ENCODE peak calls at places on chromosomes 12 and 14, in four cellular contexts. I is fibroblast of pulmonary artery, B is prostate gland, Q is transverse colon. H is an unnamed sample.

GRCh38 chr12:38384816-38385491 is 68.4 kb downstream of the ALG10B start:
- DNase-seq in Q (no peak), B (no peak), I (no peak), H (no peak)

GRCh38 chr14:96221841-96222240 is 17.2 kb downstream of the BDKRB2 start:
- DNase-seq in B (no peak), Q (no peak), I (no peak), H (no peak)

GRCh38 chr12:94187351-94187750 is 39.0 kb downstream of the PLXNC1 start:
- DNase-seq in B (no peak), I (no peak), Q (no peak), H (no peak)

GRCh38 chr14:52333823-52334657 is 19.9 kb downstream of the PTGER2 start:
- DNase-seq in B (no peak), Q (no peak), I (peak), H (no peak)

GRCh38 chr12:14364583-14365271 is 755 bp upstream of the ATF7IP start:
- DNase-seq in B (no peak), Q (no peak), I (peak), H (no peak)

GRCh38 chr14:105021656-105022275 is 883 bp upstream of the CDCA4 start:
- DNase-seq in I (peak), B (no peak), Q (peak), H (no peak)

GRCh38 chr12:116346751-116347150 is 69.3 kb upstream of the MED13L start:
- DNase-seq in I (peak), B (no peak), Q (no peak), H (no peak)

GRCh38 chr12:122203968-122204828 is 689 bp downstream of the B3GNT4 start:
- DNase-seq in Q (no peak), B (no peak), I (no peak), H (no peak)

GRCh38 chr14:23537351-23538048 is 14.1 kb downstream of the ZFHX2 start:
- DNase-seq in B (no peak), Q (no peak), I (no peak), H (no peak)

GRCh38 chr12:109952873-109953272 is 43.3 kb downstream of the GIT2 start:
- DNase-seq in I (no peak), Q (no peak), B (no peak), H (no peak)

GRCh38 chr12:58583541-58583940 is 336.8 kb downstream of the LRIG3 start:
- DNase-seq in Q (no peak), I (no peak), B (no peak), H (no peak)

GRCh38 chr12:76627346-76628135 is 68.0 kb upstream of the OSBPL8 start:
- DNase-seq in B (no peak), I (no peak), Q (no peak), H (no peak)

GRCh38 chr12:24034160-24034559 is 84.7 kb upstream of the SOX5 start:
- DNase-seq in I (no peak), Q (no peak), B (no peak), H (no peak)

GRCh38 chr14:65486856-65487255 is 74.3 kb downstream of the FUT8 start:
- DNase-seq in I (no peak), B (no peak), Q (no peak), H (no peak)

GRCh38 chr12:89988156-89988555 is 279.5 kb upstream of the ATP2B1 start:
- DNase-seq in B (no peak), Q (no peak), I (no peak), H (no peak)

GRCh38 chr12:130076126-130076525 is 86.1 kb upstream of the FZD10 start:
- DNase-seq in I (no peak), B (no peak), Q (no peak), H (no peak)

GRCh38 chr14:69692542-69693053 is 74.3 kb upstream of the SRSF5 start:
- DNase-seq in I (no peak), B (no peak), Q (no peak), H (no peak)

GRCh38 chr12:114665411-114666181 is 18.4 kb downstream of the TBX3 start:
- DNase-seq in I (no peak), B (no peak), Q (no peak), H (no peak)

GRCh38 chr12:86675197-86675596 is 419.0 kb upstream of the MGAT4C start:
- DNase-seq in Q (no peak), I (no peak), B (no peak), H (no peak)

GRCh38 chr12:53268637-53269562 is 801 bp downstream of the ESPL1 start:
- DNase-seq in B (no peak), I (no peak), Q (no peak), H (no peak)

GRCh38 chr14:93013368-93013719 is 90.4 kb downstream of the CHGA start:
- DNase-seq in I (peak), Q (no peak), B (no peak), H (no peak)

GRCh38 chr12:48973531-48973930 is 2.0 kb upstream of the WNT10B start:
- DNase-seq in I (no peak), Q (no peak), B (no peak), H (no peak)

GRCh38 chr12:18629916-18630315 is 107.9 kb downstream of the PLCZ1 start:
- DNase-seq in Q (no peak), I (no peak), B (no peak), H (no peak)

GRCh38 chr14:93079865-93080403 is 35.8 kb downstream of the ITPK1 start:
- DNase-seq in B (no peak), I (no peak), Q (no peak), H (no peak)

GRCh38 chr12:47509398-47509851 is 196.4 kb downstream of the RPAP3 start:
- DNase-seq in I (peak), Q (no peak), B (no peak), H (no peak)

GRCh38 chr12:94650143-94651056 is at the start of gene TMCC3:
- DNase-seq in I (peak), Q (peak), B (peak), H (no peak)

GRCh38 chr12:112018571-112019237 is 5.5 kb downstream of the ERP29 start:
- DNase-seq in Q (no peak), B (no peak), I (peak), H (no peak)

GRCh38 chr14:61034416-61035100 is 53.5 kb downstream of the SLC38A6 start:
- DNase-seq in Q (peak), B (peak), I (no peak), H (no peak)

GRCh38 chr14:37869633-37870032 is 274.2 kb downstream of the TTC6 start:
- DNase-seq in I (no peak), B (no peak), Q (no peak), H (no peak)

GRCh38 chr12:89140580-89141236 is 211.6 kb downstream of the DUSP6 start:
- DNase-seq in B (no peak), Q (no peak), I (peak), H (no peak)

GRCh38 chr12:62009445-62009844 is 250.8 kb upstream of the USP15 start:
- DNase-seq in I (no peak), B (no peak), Q (no peak), H (no peak)

GRCh38 chr12:113482334-113482733 is 10.7 kb upstream of the LHX5 start:
- DNase-seq in Q (no peak), B (no peak), I (no peak), H (no peak)

GRCh38 chr12:115191342-115191741 is 507.4 kb upstream of the TBX3 start:
- DNase-seq in Q (no peak), B (no peak), I (peak), H (no peak)

GRCh38 chr12:168763-169525 is 45.0 kb downstream of the SLC6A12 start:
- DNase-seq in I (peak), B (no peak), Q (no peak), H (no peak)

GRCh38 chr12:130674676-130675075 is 41.4 kb downstream of the RIMBP2 start:
- DNase-seq in Q (no peak), I (no peak), B (no peak), H (no peak)

GRCh38 chr12:62656576-62657362 is 190.1 kb downstream of the MON2 start:
- DNase-seq in Q (no peak), I (no peak), B (no peak), H (no peak)

GRCh38 chr14:102772781-102773570 is 4.3 kb upstream of the TRAF3 start:
- DNase-seq in I (peak), B (no peak), Q (no peak), H (no peak)

GRCh38 chr14:102777711-102778615 is 714 bp downstream of the TRAF3 start:
- DNase-seq in B (no peak), I (peak), Q (peak), H (no peak)

GRCh38 chr14:102775855-102776760 is 1.1 kb upstream of the TRAF3 start:
- DNase-seq in Q (peak), I (peak), B (no peak), H (no peak)

GRCh38 chr14:102776761-102777710 is at the start of gene TRAF3:
- DNase-seq in B (no peak), I (peak), Q (peak), H (no peak)

GRCh38 chr14:102774391-102775153 is 2.7 kb upstream of the TRAF3 start:
- DNase-seq in Q (peak), B (peak), I (peak), H (peak)
- H3K4me3 ChIP-seq in Q (no peak), B (no peak), I (no peak), H (no peak)

GRCh38 chr12:11757531-11757930 is 108.1 kb downstream of the ETV6 start:
- DNase-seq in B (no peak), Q (peak), I (no peak), H (no peak)

GRCh38 chr12:11757095-11757494 is 107.6 kb downstream of the ETV6 start:
- DNase-seq in I (no peak), Q (no peak), B (no peak), H (no peak)

GRCh38 chr12:11759894-11760293 is 110.4 kb downstream of the ETV6 start:
- DNase-seq in I (no peak), B (no peak), Q (no peak), H (no peak)

GRCh38 chr12:11758838-11759509 is 109.5 kb downstream of the ETV6 start:
- DNase-seq in I (peak), B (no peak), Q (peak), H (no peak)

GRCh38 chr12:11758087-11758837 is 108.8 kb downstream of the ETV6 start:
- DNase-seq in B (no peak), I (no peak), Q (no peak), H (no peak)
- H3K4me3 ChIP-seq in B (no peak), I (no peak), Q (no peak), H (no peak)

GRCh38 chr14:101879212-101880015 is 85.0 kb upstream of the DYNC1H1 start:
- DNase-seq in I (no peak), B (no peak), Q (no peak), H (no peak)

GRCh38 chr14:101876539-101876938 is 87.8 kb upstream of the DYNC1H1 start:
- DNase-seq in B (peak), I (peak), Q (peak), H (no peak)

GRCh38 chr14:101880016-101880297 is 84.4 kb upstream of the DYNC1H1 start:
- DNase-seq in I (no peak), Q (no peak), B (no peak), H (no peak)

GRCh38 chr14:101877766-101878165 is 86.6 kb upstream of the DYNC1H1 start:
- DNase-seq in I (no peak), B (no peak), Q (no peak), H (no peak)

DNA sequence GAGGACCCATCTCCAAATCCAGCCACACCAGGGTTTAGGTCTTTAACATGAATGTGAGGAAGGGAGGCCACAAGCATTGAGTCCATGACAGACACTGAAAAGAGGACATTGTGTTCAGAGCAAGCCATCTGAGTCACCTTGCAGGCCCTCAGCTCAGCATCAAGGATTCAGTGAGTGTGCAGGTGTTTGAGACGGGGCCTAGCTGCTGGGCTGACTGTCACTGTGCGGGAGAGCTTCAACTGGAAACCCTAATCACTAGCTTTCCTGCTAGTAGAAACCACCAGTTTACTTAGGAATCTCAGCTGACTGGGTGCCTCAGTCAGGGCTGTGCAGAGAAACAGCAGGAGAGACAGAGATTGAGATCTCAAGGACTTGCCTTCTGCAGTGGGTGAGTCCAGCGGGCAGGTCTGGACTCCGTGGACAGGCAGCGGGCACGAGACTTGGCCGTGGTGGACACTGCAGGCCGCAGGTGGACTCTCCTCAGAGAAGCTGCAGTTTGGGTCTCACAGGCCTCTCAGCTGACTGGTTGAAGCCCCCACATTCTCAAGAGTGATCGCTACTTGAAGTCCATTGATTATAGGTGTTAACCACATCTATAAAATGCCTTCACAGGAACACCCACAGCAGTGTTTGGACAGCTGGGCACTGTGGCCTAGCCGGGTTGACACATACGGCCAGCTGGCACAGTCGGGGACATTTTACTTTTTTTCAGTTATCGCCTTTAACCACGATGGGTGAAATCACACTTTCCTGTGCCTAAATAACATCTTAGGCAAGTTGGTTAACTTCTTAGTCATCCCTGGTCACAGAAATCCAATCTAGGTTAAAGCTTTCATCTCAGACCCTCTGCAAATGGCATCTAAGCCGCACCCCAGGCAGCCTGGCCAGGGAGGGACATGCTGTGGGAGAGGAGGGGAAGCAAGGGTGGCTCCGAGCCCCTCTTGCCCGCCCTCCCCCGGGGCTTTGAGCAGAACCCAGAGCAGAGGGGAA is 85.9 kb upstream of the DYNC1H1 start:
- DNase-seq in Q (peak), B (no peak), I (no peak), H (no peak)
- H3K4me3 ChIP-seq in Q (no peak), B (no peak), I (no peak), H (no peak)

GRCh38 chr12:132662901-132663755 is 24.0 kb downstream of the POLE start:
- DNase-seq in Q (no peak), I (no peak), B (no peak), H (no peak)
- H3K4me3 ChIP-seq in Q (no peak), I (no peak), B (no peak), H (no peak)

GRCh38 chr14:77002889-77003288 is 25.6 kb downstream of the IRF2BPL start:
- DNase-seq in I (no peak), Q (no peak), B (no peak), H (no peak)

GRCh38 chr14:76997257-76997970 is 31.1 kb downstream of the IRF2BPL start:
- DNase-seq in B (no peak), I (no peak), Q (no peak), H (no peak)

GRCh38 chr14:77002335-77002734 is 26.2 kb downstream of the IRF2BPL start:
- DNase-seq in I (no peak), Q (no peak), B (no peak), H (no peak)

GRCh38 chr14:76998777-76999366 is 29.6 kb downstream of the IRF2BPL start:
- DNase-seq in B (no peak), I (no peak), Q (no peak), H (no peak)

DNA sequence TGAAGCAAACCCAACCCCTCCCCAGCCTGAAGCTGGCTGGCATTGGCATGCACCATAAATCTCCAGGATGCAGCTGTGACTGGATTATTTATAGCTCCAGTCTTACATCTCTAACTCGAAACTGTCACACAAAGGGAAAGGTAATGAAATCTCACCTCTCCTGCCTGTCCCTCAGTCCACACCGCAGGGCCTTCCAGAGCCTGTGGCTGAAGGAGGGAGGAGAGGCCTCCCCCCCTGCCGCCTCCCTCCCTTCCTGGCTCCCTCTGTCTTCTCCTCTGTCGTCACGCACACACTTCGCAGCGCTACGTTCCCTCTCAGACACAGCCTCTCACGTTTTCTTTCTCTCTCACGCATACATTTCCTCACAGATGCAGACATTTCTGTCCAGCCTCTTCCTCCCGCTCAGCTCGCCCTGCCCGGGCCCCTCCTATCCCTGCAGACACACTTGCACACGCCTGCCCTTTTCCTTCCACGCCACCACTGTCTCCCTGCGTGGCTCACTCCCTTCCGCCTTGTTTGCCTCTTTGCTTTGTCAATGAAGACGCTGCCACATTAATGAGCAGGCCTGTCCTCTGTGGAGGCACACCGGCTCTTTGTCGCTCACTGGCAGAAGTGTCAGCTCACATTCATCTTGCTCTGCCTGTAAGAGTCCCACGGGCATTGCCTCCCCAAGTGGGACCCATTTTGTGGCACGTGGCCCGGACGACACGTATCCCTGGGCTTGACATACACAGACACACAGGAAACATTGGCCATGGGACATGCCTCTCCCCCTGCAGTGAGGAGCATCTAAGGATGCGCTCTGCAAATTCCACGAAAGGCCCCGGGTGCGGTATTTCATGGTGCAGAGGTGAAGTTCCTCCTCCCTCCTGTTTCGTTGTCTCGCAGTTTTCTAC is 27.9 kb downstream of the IRF2BPL start:
- DNase-seq in Q (no peak), I (peak), B (peak), H (no peak)
- H3K4me3 ChIP-seq in Q (no peak), I (no peak), B (no peak), H (no peak)

GRCh38 chr12:50056629-50056976 is 793 bp upstream of the ASIC1 start:
- DNase-seq in B (no peak), I (no peak), Q (no peak), H (no peak)

GRCh38 chr12:50057896-50058670 is 687 bp downstream of the ASIC1 start:
- DNase-seq in Q (no peak), I (no peak), B (no peak), H (no peak)

GRCh38 chr12:50057000-50057841 is at the start of gene ASIC1:
- DNase-seq in I (peak), Q (peak), B (peak), H (no peak)

GRCh38 chr12:50053583-50053982 is 3.8 kb upstream of the ASIC1 start:
- DNase-seq in B (no peak), Q (no peak), I (no peak), H (no peak)

GRCh38 chr12:50055831-50056628 is 1.4 kb upstream of the ASIC1 start:
- DNase-seq in B (peak), Q (peak), I (peak), H (no peak)
- H3K4me3 ChIP-seq in B (no peak), Q (no peak), I (no peak), H (no peak)

GRCh38 chr14:99258884-99259283 is 13.1 kb downstream of the BCL11B start:
- DNase-seq in I (no peak), Q (no peak), B (no peak), H (no peak)

GRCh38 chr14:99258341-99258781 is 13.6 kb downstream of the BCL11B start:
- DNase-seq in B (no peak), I (no peak), Q (no peak), H (no peak)

GRCh38 chr14:99259327-99259726 is 12.7 kb downstream of the BCL11B start:
- DNase-seq in B (no peak), Q (no peak), I (no peak), H (no peak)

GRCh38 chr14:99260652-99261551 is 11.1 kb downstream of the BCL11B start:
- DNase-seq in B (no peak), I (no peak), Q (no peak), H (no peak)

GRCh38 chr14:99260116-99260515 is 11.9 kb downstream of the BCL11B start:
- DNase-seq in Q (no peak), B (no peak), I (no peak), H (no peak)
- H3K4me3 ChIP-seq in Q (no peak), B (no peak), I (no peak), H (no peak)

DNA sequence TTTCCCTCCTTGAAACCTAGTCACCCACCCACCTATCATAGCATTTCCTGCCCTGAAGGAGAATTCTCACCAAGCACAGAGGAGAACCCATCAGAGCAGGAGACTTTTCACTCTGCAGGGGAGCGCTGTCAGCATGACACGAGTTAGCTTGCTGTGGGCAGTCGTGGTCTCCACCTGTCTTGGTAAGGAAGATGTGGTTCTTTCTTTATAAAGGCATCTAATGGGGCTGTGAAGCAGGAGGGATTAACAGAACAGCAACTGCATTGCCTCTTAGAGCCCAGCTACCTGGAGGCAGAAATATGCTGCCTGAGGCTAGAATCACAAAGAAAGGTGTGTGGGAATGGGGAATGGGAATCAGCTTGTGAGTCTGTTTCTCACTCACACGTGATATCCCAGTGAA is 317.2 kb downstream of the DAD1 start:
- DNase-seq in I (no peak), Q (no peak), B (no peak), H (no peak)
- H3K4me3 ChIP-seq in I (no peak), Q (no peak), B (no peak), H (no peak)